ENCODE peak calls at places on chromosome 6, in eight cellular contexts. C is endothelial cell of umbilical vein; A is lower lobe of right lung; Y is breast epithelium; V is Peyer's patch; X is CD8-positive, alpha-beta T cell; Z is HFFc6; O is right lobe of liver. H is an unnamed sample.

GRCh38 chr6:10278786-10279185 is 136.1 kb downstream of the TFAP2A start:
- DNase-seq in O (no peak), Y (peak), C (no peak), A (no peak), X (no peak), V (no peak), Z (no peak), H (no peak)

GRCh38 chr6:156840606-156841005 is 63.4 kb downstream of the ARID1B start:
- DNase-seq in Y (no peak), V (no peak), A (no peak), Z (no peak), O (no peak), X (no peak), C (no peak), H (no peak)

GRCh38 chr6:150373260-150373701 is 4.5 kb downstream of the IYD start:
- DNase-seq in Z (peak), X (no peak), O (peak), A (no peak), Y (no peak), V (no peak), C (no peak), H (no peak)

GRCh38 chr6:136326038-136326561 is 36.5 kb upstream of the BCLAF1 start:
- DNase-seq in A (no peak), V (no peak), Z (no peak), Y (no peak), O (no peak), C (peak), X (no peak), H (no peak)

GRCh38 chr6:52161689-52162438 is 24.3 kb upstream of the IL17A start:
- DNase-seq in X (no peak), A (no peak), V (no peak), Z (no peak), O (no peak), Y (no peak), C (no peak), H (no peak)

GRCh38 chr6:167722634-167723309 is 103.9 kb upstream of the AFDN start:
- DNase-seq in C (no peak), X (no peak), Y (no peak), Z (no peak), V (no peak), O (peak), A (no peak), H (no peak)

GRCh38 chr6:42742116-42742894 is 3.6 kb downstream of the TBCC start:
- DNase-seq in Z (no peak), V (no peak), A (no peak), Y (no peak), X (no peak), C (peak), O (no peak), H (no peak)

GRCh38 chr6:29696147-29697129 is 15.5 kb upstream of the ZFP57 start:
- DNase-seq in V (no peak), A (no peak), C (no peak), Z (peak), Y (no peak), O (no peak), X (no peak), H (no peak)

GRCh38 chr6:42007753-42008528 is 42.4 kb upstream of the TAF8 start:
- DNase-seq in C (no peak), X (peak), A (no peak), Y (no peak), O (no peak), V (no peak), Z (no peak), H (no peak)

GRCh38 chr6:16688984-16689636 is 72.2 kb downstream of the ATXN1 start:
- DNase-seq in O (no peak), Y (no peak), X (no peak), C (peak), Z (peak), V (no peak), A (no peak), H (no peak)

GRCh38 chr6:89859744-89860143 is 30.1 kb downstream of the CASP8AP2 start:
- DNase-seq in O (no peak), X (no peak), A (no peak), Z (no peak), Y (no peak), C (no peak), V (no peak), H (no peak)

GRCh38 chr6:141248056-141248799 is 884.5 kb upstream of the GJE1 start:
- DNase-seq in Y (no peak), V (no peak), X (no peak), A (no peak), C (no peak), Z (no peak), O (no peak), H (no peak)

GRCh38 chr6:158773581-158774449 is 45.4 kb downstream of the EZR start:
- DNase-seq in C (no peak), Z (no peak), A (no peak), X (no peak), O (no peak), Y (no peak), V (no peak), H (no peak)

GRCh38 chr6:138724015-138724414 is 49.6 kb upstream of the CCDC28A start:
- DNase-seq in V (no peak), A (peak), X (no peak), C (peak), Z (no peak), Y (no peak), O (peak), H (no peak)

GRCh38 chr6:163586888-163587287 is 172.4 kb downstream of the QKI start:
- DNase-seq in X (no peak), O (no peak), Y (no peak), V (no peak), Z (no peak), C (no peak), A (no peak), H (no peak)

GRCh38 chr6:73942581-73942980 is 246.6 kb downstream of the CD109 start:
- DNase-seq in Z (peak), V (no peak), A (no peak), O (no peak), X (no peak), C (no peak), Y (no peak), H (no peak)

GRCh38 chr6:140319209-140319608 is 944.8 kb upstream of the CITED2 start:
- DNase-seq in Y (no peak), X (no peak), Z (no peak), O (no peak), V (no peak), C (peak), A (no peak), H (no peak)

GRCh38 chr6:31578461-31579118 is 3.2 kb downstream of the TNF start:
- DNase-seq in X (no peak), C (no peak), A (no peak), Y (no peak), Z (no peak), V (no peak), O (no peak), H (no peak)

GRCh38 chr6:7673063-7673536 is 52.8 kb upstream of the BMP6 start:
- DNase-seq in A (peak), Z (no peak), Y (peak), C (peak), V (peak), O (no peak), X (no peak), H (no peak)

GRCh38 chr6:6471276-6471675 is 117.2 kb upstream of the LY86 start:
- DNase-seq in X (no peak), Y (no peak), V (no peak), C (no peak), O (no peak), Z (no peak), A (no peak), H (no peak)

DNA sequence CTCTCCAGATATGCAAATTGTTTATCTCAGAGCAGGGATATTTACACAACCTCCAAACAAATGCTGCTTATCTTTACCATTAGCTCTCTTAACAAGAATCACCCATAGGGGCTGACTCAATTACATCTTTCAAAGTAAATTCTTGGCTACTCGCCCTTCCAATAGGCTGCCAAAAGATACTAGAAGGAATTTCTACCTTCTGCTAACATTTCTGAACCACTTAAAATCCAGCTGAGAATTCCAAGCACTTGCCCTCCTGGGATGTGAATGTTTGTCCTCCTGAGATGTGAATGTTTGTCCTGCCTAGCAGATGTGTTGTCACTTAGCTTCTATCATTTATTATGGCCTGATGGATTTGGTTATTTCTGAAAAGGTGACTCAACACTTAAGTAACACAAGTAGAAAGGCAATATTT is 388.0 kb downstream of the GJA1 start:
- DNase-seq in Z (peak), V (no peak), O (no peak), C (peak), X (no peak), A (no peak), Y (no peak), H (no peak)
- TF ChIP-seq CTCF in Z (no peak), V (no peak), O (no peak), C (no peak), X (no peak), A (no peak), Y (no peak), H (no peak)

DNA sequence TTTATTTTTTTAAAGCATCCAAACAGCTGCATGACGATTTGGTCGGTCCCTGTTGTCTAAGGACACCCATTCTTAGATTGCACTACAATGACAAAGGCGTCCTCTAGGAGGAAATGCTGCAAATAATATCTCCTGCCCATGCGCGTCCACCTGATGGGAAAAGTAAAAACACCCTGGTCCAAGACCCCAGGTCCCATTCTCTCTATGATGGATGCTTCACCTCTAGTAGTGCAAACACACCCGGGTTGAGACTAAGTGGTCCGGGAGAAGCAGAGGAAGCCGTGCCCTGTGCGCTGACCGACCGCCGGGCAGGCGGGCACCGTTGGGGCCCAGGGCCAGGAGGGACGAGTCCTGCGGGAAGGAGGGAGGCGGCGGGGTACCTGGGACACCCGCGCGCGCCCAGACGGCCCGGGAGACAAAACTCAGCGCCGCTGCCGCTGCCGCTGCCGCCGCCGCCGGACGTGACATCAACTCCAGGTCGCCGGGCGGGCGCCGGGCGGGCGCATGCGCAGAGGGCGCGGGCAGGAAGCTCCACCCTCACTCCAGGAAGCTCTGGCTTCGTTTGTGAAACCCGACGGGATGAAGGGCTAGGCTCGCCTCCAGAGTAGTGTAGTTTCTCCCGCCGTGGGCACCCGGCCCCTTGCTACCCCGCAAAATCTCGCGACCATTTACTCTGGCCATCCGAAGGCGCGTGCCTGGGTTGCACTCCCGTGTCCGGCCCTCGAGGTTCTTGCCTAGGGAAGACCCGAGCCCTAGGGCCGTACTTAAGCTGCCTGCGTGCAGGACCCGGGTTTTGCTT is at the start of gene TBC1D7:
- DNase-seq in X (peak), V (peak), Z (peak), Y (peak), O (peak), C (peak), A (peak), H (peak)
- TF ChIP-seq CTCF in X (no peak), V (no peak), Z (peak), Y (peak), O (no peak), C (no peak), A (peak), H (no peak)

DNA sequence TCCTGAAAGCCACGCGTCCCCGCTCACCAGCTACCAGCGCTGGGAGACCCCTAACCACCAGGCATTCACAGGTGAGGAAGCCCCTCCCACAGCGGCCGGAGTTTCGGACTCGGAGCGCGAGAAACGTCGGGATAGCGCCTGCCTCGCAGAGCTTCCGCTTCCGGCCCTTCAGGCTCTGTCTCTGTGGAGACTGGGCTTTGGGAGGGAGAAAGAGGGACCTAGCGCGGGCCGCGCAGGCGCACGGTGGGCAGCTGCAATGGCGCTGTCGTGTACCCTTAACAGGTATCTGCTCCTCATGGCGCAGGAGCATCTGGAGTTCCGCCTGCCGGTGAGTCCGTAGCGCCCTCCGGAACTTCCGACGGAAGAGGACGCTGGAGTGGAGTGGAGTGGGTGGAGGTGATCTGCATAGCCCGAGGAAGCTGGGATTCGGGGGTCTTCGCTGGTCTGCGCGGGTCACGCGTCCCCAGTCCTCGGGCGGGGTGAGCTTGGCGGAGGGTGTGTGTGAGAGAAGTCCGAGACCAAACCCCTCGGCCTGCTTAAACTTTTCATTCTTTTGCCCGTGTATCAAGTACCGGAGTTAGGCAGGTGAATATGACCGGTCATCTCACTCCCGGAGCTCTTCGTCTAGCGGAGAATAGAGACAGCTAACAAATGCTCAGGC is at the start of gene TRMT11:
- DNase-seq in O (peak), C (peak), X (peak), Y (peak), Z (peak), A (peak), V (peak), H (peak)
- TF ChIP-seq CTCF in O (no peak), C (no peak), X (no peak), Y (peak), Z (peak), A (no peak), V (no peak), H (no peak)

GRCh38 chr6:26017567-26017966 is 55.0 kb downstream of the TRIM38 start:
- DNase-seq in X (peak), Z (peak), C (peak), O (no peak), V (no peak), A (peak), Y (peak), H (peak)
- TF ChIP-seq CTCF in X (no peak), Z (peak), C (peak), O (peak), V (no peak), A (peak), Y (peak), H (no peak)

GRCh38 chr6:14165091-14165490 is 47.5 kb downstream of the CD83 start:
- DNase-seq in O (no peak), A (no peak), C (no peak), X (no peak), V (no peak), Z (peak), Y (no peak), H (no peak)
- TF ChIP-seq CTCF in O (no peak), A (no peak), C (no peak), X (no peak), V (no peak), Z (no peak), Y (no peak), H (no peak)

DNA sequence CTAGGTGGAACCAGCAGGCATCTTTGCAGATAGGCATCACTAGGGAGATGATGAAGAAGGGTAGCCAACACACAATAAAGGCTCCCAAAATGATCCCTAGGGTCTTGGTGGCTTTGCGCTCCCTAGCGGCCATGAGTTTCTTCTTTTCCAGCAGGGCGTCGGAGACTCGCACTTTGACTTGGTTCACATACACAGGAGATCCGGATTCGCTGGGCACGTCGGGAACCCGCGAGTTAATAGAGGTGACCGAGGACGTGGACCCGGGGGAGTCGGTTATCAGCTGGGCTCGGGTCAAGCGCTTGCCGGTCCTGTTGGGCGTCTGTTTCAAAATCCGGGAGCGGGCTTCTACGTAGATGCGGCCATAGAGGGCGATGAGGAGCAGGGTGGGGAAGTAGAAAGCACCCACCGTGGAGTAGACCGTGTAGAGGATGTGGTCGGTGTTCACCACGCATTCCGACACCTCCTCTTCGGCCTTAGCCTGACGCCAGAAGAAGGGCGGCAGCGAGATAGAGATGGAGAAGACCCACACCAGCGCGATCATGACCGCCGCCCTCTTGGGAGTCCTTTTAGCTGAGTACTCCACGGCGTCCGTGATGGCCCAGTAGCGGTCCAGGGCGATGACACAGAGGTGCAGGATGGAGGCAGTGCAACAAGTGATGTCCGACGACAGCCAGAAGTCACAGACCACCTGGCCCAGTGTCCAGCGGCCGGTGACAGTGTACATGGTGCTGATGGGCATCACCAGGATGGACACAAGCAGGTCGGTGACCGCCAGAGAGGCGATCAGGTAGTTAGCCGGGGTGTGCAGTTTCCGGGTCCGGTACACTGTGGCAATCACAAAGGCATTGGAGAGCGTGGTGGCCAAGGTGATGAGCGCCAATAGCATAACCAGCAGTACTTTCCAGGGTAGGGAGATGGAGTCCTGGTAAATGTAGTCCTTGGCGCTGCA is 658 bp downstream of the HTR1B start:
- DNase-seq in A (peak), V (no peak), C (peak), X (no peak), Y (no peak), O (no peak), Z (no peak), H (no peak)
- TF ChIP-seq CTCF in A (no peak), V (no peak), C (peak), X (no peak), Y (no peak), O (peak), Z (peak), H (no peak)

GRCh38 chr6:25488156-25488555 is 163.9 kb upstream of the SCGN start:
- DNase-seq in V (no peak), A (no peak), Y (no peak), Z (no peak), C (no peak), O (no peak), X (no peak), H (no peak)
- TF ChIP-seq CTCF in V (no peak), A (no peak), Y (no peak), Z (no peak), C (no peak), O (no peak), X (no peak), H (no peak)

GRCh38 chr6:111848262-111848661 is 25.0 kb downstream of the FYN start:
- DNase-seq in O (no peak), V (no peak), Z (no peak), X (no peak), C (no peak), Y (no peak), A (no peak), H (no peak)
- TF ChIP-seq CTCF in O (no peak), V (no peak), Z (no peak), X (no peak), C (no peak), Y (no peak), A (no peak), H (no peak)

GRCh38 chr6:152078804-152079203 is 271.3 kb downstream of the ESR1 start:
- DNase-seq in X (no peak), C (no peak), V (no peak), O (no peak), A (no peak), Z (no peak), Y (no peak), H (no peak)
- TF ChIP-seq CTCF in X (no peak), C (no peak), V (no peak), O (no peak), A (no peak), Z (no peak), Y (no peak), H (no peak)

H was measured in activated B cell treated with CpG ODN at 0.5 μM for 24 hours.